ENCODE peak calls at places on chromosomes 6 and 20, in ten cellular contexts. F is ELF-1; X is activated CD8-positive, alpha-beta T cell treated with anti-CD3 and anti-CD28 coated beads for 36 hours; O is HL-60; V is GM10248; H is activated T-cell treated with anti-CD3 and anti-CD28 coated beads, Interleukin-2, amount 50 U/mL, for 72 hours; Q is LHCN-M2; E is activated naive CD4-positive, alpha-beta T cell treated with Interleukin-2 at 50 U/mL for 16 hours; Z is nephron progenitor cell; P is tibial artery. K is an unnamed sample.

GRCh38 chr6:75620387-75621304 is 19.0 kb downstream of the SENP6 start:
- DNase-seq in E (no peak), F (no peak), V (no peak), Z (no peak), H (no peak), O (no peak), Q (no peak), P (no peak), X (no peak), K (no peak)

GRCh38 chr6:157528931-157529653 is 148.1 kb downstream of the ZDHHC14 start:
- DNase-seq in Z (peak), O (peak), P (peak), H (no peak), F (no peak), E (no peak), V (no peak), X (no peak), Q (peak), K (no peak)

GRCh38 chr6:15089569-15090144 is 156.2 kb upstream of the JARID2 start:
- DNase-seq in V (no peak), O (peak), Z (peak), P (no peak), F (peak), E (no peak), Q (no peak), H (no peak), X (no peak), K (no peak)

GRCh38 chr6:81606965-81607381 is 145.5 kb downstream of the TENT5A start:
- DNase-seq in X (no peak), F (no peak), O (no peak), P (no peak), Z (no peak), Q (peak), H (no peak), E (no peak), V (no peak), K (no peak)

GRCh38 chr6:14622135-14622534 is 504.6 kb downstream of the CD83 start:
- DNase-seq in P (no peak), H (no peak), O (no peak), Q (no peak), V (no peak), Z (no peak), E (no peak), F (no peak), X (no peak), K (no peak)

GRCh38 chr20:46111836-46112212 is 6.3 kb upstream of the CD40 start:
- DNase-seq in X (no peak), O (no peak), P (no peak), H (no peak), Z (no peak), V (no peak), F (no peak), Q (no peak), E (no peak), K (no peak)

GRCh38 chr20:4728121-4728520 is 6.4 kb downstream of the PRND start:
- DNase-seq in Z (no peak), Q (no peak), X (no peak), H (no peak), V (no peak), O (no peak), F (no peak), E (no peak), P (no peak), K (no peak)

GRCh38 chr6:37516920-37517405 is 17.3 kb upstream of the CCDC167 start:
- DNase-seq in V (no peak), E (peak), Q (no peak), X (peak), O (no peak), H (peak), F (no peak), P (no peak), Z (no peak), K (no peak)

GRCh38 chr6:32166411-32167061 is 2.1 kb downstream of the EGFL8 start:
- DNase-seq in F (peak), P (no peak), Q (no peak), Z (no peak), X (no peak), H (no peak), O (no peak), V (no peak), E (no peak), K (no peak)

K was measured in RPMI8226.